ENCODE peak calls at places on chromosomes 7 and 10, in ten cellular contexts. W, U, N, V, C, S, D, I, Y and A are unnamed samples.

GRCh38 chr7:107966701-107967100 is 36.3 kb downstream of the LAMB1 start:
- DNase-seq in W (peak; percentile 41), U (no peak), N (no peak), V (no peak), C (peak; percentile 56), S (no peak), D (no peak), I (no peak), Y (peak; percentile 96), A (peak; percentile 33)

GRCh38 chr7:12397671-12398070 is 6.0 kb downstream of the VWDE start:
- DNase-seq in W (no peak), U (no peak), N (no peak), V (no peak), C (no peak), S (no peak), D (no peak), I (no peak), Y (no peak), A (no peak)

GRCh38 chr7:139985811-139986210 is 76.9 kb downstream of the PARP12 start:
- DNase-seq in W (no peak), U (no peak), N (no peak), V (no peak), C (no peak), S (no peak), D (no peak), I (no peak), Y (no peak), A (no peak)

GRCh38 chr10:109987413-109987812 is 20.4 kb upstream of the ADD3 start:
- DNase-seq in W (no peak), U (no peak), N (no peak), V (no peak), C (no peak), S (no peak), D (no peak), I (no peak), Y (peak; percentile 94), A (no peak)

GRCh38 chr10:126384269-126384873 is 3.9 kb downstream of the ADAM12 start:
- DNase-seq in W (no peak), U (no peak), N (no peak), V (no peak), C (peak; percentile 32), S (no peak), D (no peak), I (no peak), Y (peak; percentile 99), A (no peak)

GRCh38 chr7:68015565-68016532 is 1019.2 kb downstream of the TYW1 start:
- DNase-seq in W (no peak), U (no peak), N (no peak), V (no peak), C (peak; percentile 20), S (no peak), D (peak; percentile 61), I (no peak), Y (no peak), A (no peak)

GRCh38 chr7:77887567-77887966 is 89.0 kb downstream of the PHTF2 start:
- DNase-seq in W (no peak), U (no peak), N (no peak), V (no peak), C (no peak), S (no peak), D (no peak), I (no peak), Y (peak; percentile 90), A (no peak)

GRCh38 chr10:5196613-5197234 is at the start of gene AKR1C4:
- DNase-seq in W (no peak), U (no peak), N (no peak), V (no peak), C (peak; percentile 48), S (no peak), D (no peak), I (no peak), Y (no peak), A (no peak)

GRCh38 chr7:129041142-129041928 is 13.6 kb downstream of the TNPO3 start:
- DNase-seq in W (no peak), U (no peak), N (no peak), V (no peak), C (no peak), S (no peak), D (no peak), I (no peak), Y (peak; percentile 2), A (no peak)

GRCh38 chr10:75818552-75818951 is 387.1 kb downstream of the LRMDA start:
- DNase-seq in W (no peak), U (no peak), N (no peak), V (no peak), C (no peak), S (no peak), D (no peak), I (no peak), Y (no peak), A (no peak)

GRCh38 chr10:102620138-102620591 is 24.1 kb upstream of the TRIM8 start:
- DNase-seq in W (peak; percentile 79), U (no peak), N (no peak), V (no peak), C (no peak), S (no peak), D (peak; percentile 63), I (no peak), Y (no peak), A (no peak)

GRCh38 chr10:132360766-132361447 is 28.9 kb downstream of the LRRC27 start:
- DNase-seq in W (no peak), U (no peak), N (no peak), V (no peak), C (peak; percentile 29), S (no peak), D (peak; percentile 35), I (peak; percentile 44), Y (no peak), A (peak; percentile 55)

GRCh38 chr10:79335470-79336235 is 11.6 kb upstream of the PPIF start:
- DNase-seq in W (no peak), U (no peak), N (no peak), V (no peak), C (no peak), S (no peak), D (peak; percentile 90), I (peak; percentile 49), Y (no peak), A (no peak)

GRCh38 chr10:3364768-3365480 is 192.3 kb upstream of the PITRM1 start:
- DNase-seq in W (no peak), U (no peak), N (no peak), V (no peak), C (no peak), S (no peak), D (no peak), I (no peak), Y (no peak), A (no peak)

GRCh38 chr10:62506371-62506770 is 132.2 kb downstream of the ZNF365 start:
- DNase-seq in W (no peak), U (no peak), N (no peak), V (no peak), C (no peak), S (no peak), D (no peak), I (no peak), Y (no peak), A (no peak)

DNA sequence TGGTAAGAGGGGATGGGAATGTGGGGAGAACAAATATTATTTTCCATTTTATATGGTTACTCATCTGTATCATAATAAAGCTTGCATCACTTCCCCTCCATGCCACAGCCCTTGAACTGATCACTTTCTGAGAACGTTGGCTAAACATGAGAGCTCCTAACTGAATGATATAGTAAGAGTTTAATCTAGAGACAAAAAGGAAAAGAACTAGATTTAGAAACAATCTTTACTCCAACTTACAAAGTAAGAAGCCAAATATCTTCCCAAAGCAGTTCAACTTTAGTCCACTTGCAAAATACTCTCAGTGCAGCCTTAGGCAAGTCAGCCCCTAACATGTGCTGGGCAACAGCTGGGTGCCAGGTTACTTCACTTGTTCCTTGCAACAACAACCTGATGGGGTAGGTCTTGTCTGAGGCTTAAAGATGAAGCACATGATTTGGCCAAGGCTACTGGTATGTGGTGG is 20.3 kb downstream of the SMURF1 start:
- DNase-seq in W (no peak), U (no peak), N (no peak), V (no peak), C (peak; percentile 39), S (no peak), D (no peak), I (no peak), Y (no peak), A (no peak)
- H3K27ac ChIP-seq in W (peak overlapping the region; percentile 55), U (peak overlapping the region; percentile 89), N (peak overlapping the region; percentile 78), V (peak overlapping the region; percentile 71), C (peak overlapping the region; percentile 41), S (no peak overlapping the region), D (peak overlapping the region; percentile 75), I (no peak overlapping the region), Y (peak overlapping the region; percentile 37), A (no peak overlapping the region)

GRCh38 chr10:25766687-25767221 is 167.3 kb upstream of the MYO3A start:
- DNase-seq in W (no peak), U (no peak), N (no peak), V (no peak), C (no peak), S (no peak), D (no peak), I (no peak), Y (no peak), A (peak; percentile 15)
- H3K4me3 ChIP-seq in W (no peak overlapping the region), U (no peak overlapping the region), N (no peak overlapping the region), V (no peak overlapping the region), C (no peak overlapping the region), S (no peak overlapping the region), D (no peak overlapping the region), I (no peak overlapping the region), Y (no peak overlapping the region), A (peak overlapping the region; percentile 39)

DNA sequence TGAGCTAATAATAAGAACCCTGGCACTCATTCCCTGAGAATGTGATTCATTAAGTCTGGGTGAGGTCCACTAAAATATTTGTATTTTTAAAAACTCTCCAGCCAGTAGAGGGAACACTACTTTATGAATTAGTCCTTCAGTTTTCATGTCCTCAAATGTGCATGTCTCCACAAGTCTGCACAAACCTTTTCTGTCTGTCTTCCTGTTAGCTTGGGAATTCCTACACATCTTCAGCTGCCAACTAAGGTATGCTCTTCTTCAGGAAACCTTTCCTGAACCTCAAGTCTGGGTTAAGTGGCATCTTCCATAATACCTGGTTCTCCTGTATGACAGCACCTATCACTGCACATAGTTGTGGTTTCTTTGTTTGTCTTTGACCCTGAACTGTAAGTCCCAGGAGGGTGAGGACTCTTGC is 119.6 kb upstream of the MKX start:
- DNase-seq in W (no peak), U (no peak), N (no peak), V (no peak), C (no peak), S (no peak), D (no peak), I (no peak), Y (peak; percentile 52), A (no peak)
- TF ChIP-seq CTCF in W (no peak), U (peak; percentile 7), N (no peak), V (no peak), C (no peak), S (no peak), D (no peak), I (no peak), Y (no peak), A (no peak)

GRCh38 chr10:72322030-72322279 is 32.8 kb downstream of the DNAJB12 start:
- DNase-seq in W (no peak), U (no peak), N (no peak), V (no peak), C (no peak), S (no peak), D (peak; percentile 28), I (no peak), Y (no peak), A (no peak)
- H3K27ac ChIP-seq in W (no peak overlapping the region), U (peak overlapping the region; percentile 93), N (peak overlapping the region; percentile 95), V (peak overlapping the region; percentile 92), C (peak overlapping the region; percentile 99), S (no peak overlapping the region), D (peak overlapping the region; percentile 96), I (peak overlapping the region; percentile 84), Y (peak overlapping the region; percentile 92), A (peak overlapping the region; percentile 95)

GRCh38 chr7:63024446-63024845 is 974.2 kb upstream of the ZNF722 start:
- DNase-seq in W (no peak), U (no peak), N (no peak), V (no peak), C (no peak), S (no peak), D (no peak), I (no peak), Y (no peak), A (no peak)
- H3K4me3 ChIP-seq in W (no peak overlapping the region), U (no peak overlapping the region), N (no peak overlapping the region), V (no peak overlapping the region), C (no peak overlapping the region), S (no peak overlapping the region), D (no peak overlapping the region), I (no peak overlapping the region), Y (no peak overlapping the region), A (no peak overlapping the region)